ENCODE peak calls at places on chromosomes 11 and 22, in four cellular contexts. R is stomach, L is HCT116, Q is A549. A is an unnamed sample.

GRCh38 chr11:73401924-73402833 is 26.0 kb downstream of the RELT start:
- DNase-seq in Q (no peak), R (no peak), L (no peak), A (no peak)

GRCh38 chr22:50048836-50049235 is 9.3 kb downstream of the TTLL8 start:
- DNase-seq in Q (no peak), L (no peak), R (no peak), A (no peak)

GRCh38 chr22:48973694-48974041 is 854.0 kb downstream of the BRD1 start:
- DNase-seq in L (no peak), Q (no peak), R (no peak), A (no peak)

GRCh38 chr22:31326877-31327276 is 19.3 kb downstream of the PATZ1 start:
- DNase-seq in L (no peak), R (no peak), Q (no peak), A (no peak)

GRCh38 chr11:94928146-94928995 is 45.0 kb downstream of the CWC15 start:
- DNase-seq in R (no peak), L (no peak), Q (no peak), A (no peak)

GRCh38 chr22:25183959-25184619 is 15.6 kb upstream of the CRYBB3 start:
- DNase-seq in R (no peak), L (no peak), Q (no peak), A (no peak)

GRCh38 chr11:28581286-28582242 is 473.4 kb downstream of the METTL15 start:
- DNase-seq in L (no peak), R (no peak), Q (no peak), A (no peak)

GRCh38 chr11:123484448-123484847 is 54.4 kb downstream of the GRAMD1B start:
- DNase-seq in R (no peak), L (no peak), Q (no peak), A (no peak)

GRCh38 chr11:60772666-60773065 is 12.5 kb upstream of the MS4A10 start:
- DNase-seq in R (no peak), Q (no peak), L (no peak), A (no peak)

GRCh38 chr11:126857860-126858808 is 142.4 kb downstream of the KIRREL3 start:
- DNase-seq in L (no peak), R (no peak), Q (peak; percentile 26), A (no peak)

GRCh38 chr11:498297-499181 is 8.5 kb downstream of the RNH1 start:
- DNase-seq in R (no peak), L (no peak), Q (no peak), A (no peak)

GRCh38 chr11:47616726-47617416 is 22.7 kb upstream of the C1QTNF4 start:
- DNase-seq in Q (peak; percentile 63), L (peak; percentile 21), R (no peak), A (no peak)

GRCh38 chr11:112440518-112440917 is 179.9 kb upstream of the PLET1 start:
- DNase-seq in R (no peak), Q (peak; percentile 8), L (peak; percentile 13), A (no peak)

GRCh38 chr11:130999992-131000770 is 83.9 kb upstream of the SNX19 start:
- DNase-seq in L (peak; percentile 19), R (no peak), Q (peak; percentile 87), A (peak; percentile 80)

GRCh38 chr22:36331912-36332622 is 55.7 kb downstream of the MYH9 start:
- DNase-seq in L (no peak), R (peak; percentile 69), Q (no peak), A (no peak)

GRCh38 chr22:45324186-45324775 is 14.5 kb downstream of the FAM118A start:
- DNase-seq in L (no peak), R (no peak), Q (no peak), A (no peak)

GRCh38 chr11:128048121-128048520 is 539.2 kb downstream of the ETS1 start:
- DNase-seq in R (no peak), L (no peak), Q (no peak), A (no peak)

GRCh38 chr11:23314162-23314561 is 453.9 kb upstream of the CCDC179 start:
- DNase-seq in R (no peak), Q (no peak), L (no peak), A (no peak)

GRCh38 chr11:120659076-120659475 is 147.5 kb downstream of the GRIK4 start:
- DNase-seq in R (no peak), Q (no peak), L (no peak), A (no peak)

GRCh38 chr11:69037074-69037473 is 11.7 kb upstream of the TPCN2 start:
- DNase-seq in R (no peak), Q (no peak), L (no peak), A (no peak)

DNA sequence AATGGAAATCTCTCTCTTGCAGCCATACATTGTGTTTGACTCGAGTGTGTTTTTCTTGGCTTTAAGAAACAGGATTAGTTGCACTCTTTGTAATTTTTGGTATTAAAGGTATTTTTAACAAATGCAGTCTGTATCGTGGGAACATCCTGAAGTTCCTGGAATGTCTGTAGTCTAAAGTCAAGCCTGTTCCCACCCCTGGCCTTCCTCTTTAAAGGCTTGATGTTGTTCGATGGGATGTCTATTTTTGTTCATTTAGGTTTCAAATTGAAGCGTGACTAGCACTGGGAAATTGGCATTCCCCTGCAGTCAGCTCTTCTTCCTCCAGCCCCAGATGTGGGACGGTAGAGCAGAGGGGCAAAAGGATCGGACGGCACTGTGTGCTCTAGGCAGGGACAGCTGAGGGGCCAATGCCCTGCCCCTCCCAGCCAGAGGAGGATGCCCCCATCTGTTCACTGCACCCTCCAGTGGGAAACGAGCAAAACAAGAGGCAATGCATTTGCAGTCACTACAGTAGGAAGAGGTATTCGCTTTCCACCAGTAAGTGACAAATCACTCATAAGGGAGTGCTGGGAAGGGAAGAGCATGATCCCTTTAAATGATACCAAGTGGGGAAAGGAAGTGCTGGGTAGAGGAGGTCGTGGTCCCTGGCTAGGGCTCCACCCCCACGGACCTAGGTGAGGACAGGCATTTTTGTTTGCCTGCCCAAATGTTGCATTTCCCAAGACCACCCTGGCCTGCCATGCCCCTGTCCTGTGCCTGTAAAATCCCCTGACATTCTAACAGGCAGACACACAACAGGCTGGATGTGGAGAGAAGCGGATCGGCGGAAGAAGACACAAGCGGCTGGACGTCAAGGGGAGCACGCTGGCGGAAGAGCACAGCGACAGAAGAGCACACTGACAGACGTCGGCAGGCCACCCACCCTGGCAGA is 47.4 kb upstream of the SEPTIN5 start:
- DNase-seq in R (no peak), Q (no peak), L (no peak), A (no peak)
- H3K27ac ChIP-seq in R (no peak overlapping the region), Q (no peak overlapping the region), L (no peak overlapping the region), A (no peak overlapping the region)

DNA sequence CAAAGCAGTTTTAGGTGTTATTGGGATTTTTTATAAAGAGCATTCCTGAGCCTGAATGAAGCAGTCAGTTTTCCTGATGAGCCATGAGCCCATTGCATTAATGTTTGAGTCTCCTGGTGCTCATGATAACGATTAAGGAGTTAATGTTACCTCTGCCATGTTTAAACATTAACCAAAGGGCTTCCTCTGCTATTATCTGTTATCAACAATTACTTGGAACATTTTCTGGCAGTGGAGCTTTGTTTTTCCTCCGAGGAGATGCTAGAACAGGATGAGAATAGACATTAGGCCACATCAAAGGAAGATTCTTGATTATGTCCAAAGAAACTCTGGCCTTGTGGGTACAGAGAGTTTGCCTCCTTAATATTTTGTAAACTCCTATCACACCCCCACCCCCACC is 49.9 kb downstream of the ZNRF3 start:
- DNase-seq in R (no peak), Q (no peak), L (no peak), A (no peak)
- H3K27ac ChIP-seq in R (no peak overlapping the region), Q (peak overlapping the region; percentile 58), L (no peak overlapping the region), A (no peak overlapping the region)

GRCh38 chr22:32829451-32829851 is 27.9 kb downstream of the TIMP3 start:
- DNase-seq in R (no peak), Q (no peak), L (no peak), A (no peak)

GRCh38 chr22:32828561-32828960 is 27.1 kb downstream of the TIMP3 start:
- DNase-seq in Q (no peak), L (no peak), R (no peak), A (no peak)

GRCh38 chr22:32830473-32830872 is 29.0 kb downstream of the TIMP3 start:
- DNase-seq in Q (no peak), R (no peak), L (no peak), A (no peak)

GRCh38 chr22:32830957-32831356 is 29.5 kb downstream of the TIMP3 start:
- DNase-seq in Q (no peak), L (no peak), R (no peak), A (no peak)

DNA sequence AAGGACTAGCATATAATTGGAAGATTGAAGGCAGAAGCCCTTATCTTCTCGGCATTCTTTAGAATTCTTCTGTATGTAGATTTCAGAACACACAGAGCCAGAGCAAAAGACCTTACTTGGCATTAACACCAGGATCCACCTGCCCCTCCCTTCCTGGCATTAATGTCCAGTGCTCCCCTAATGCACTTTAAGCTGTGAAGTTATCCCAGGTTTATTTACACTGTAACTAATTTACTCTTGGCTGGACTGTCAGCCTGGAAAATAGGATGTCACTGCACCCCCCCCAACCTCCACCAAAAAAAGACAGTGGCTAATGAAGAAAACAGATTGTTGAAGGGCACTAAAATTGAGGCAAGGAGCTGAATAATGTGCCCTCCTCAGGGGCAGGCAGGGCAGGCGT is 30.1 kb downstream of the TIMP3 start:
- DNase-seq in Q (no peak), R (no peak), L (no peak), A (no peak)
- H3K27ac ChIP-seq in Q (no peak overlapping the region), R (peak overlapping the region; percentile 22), L (no peak overlapping the region), A (no peak overlapping the region)

GRCh38 chr22:43200555-43200954 is 13.6 kb upstream of the TTLL12 start:
- DNase-seq in Q (no peak), L (no peak), R (no peak), A (no peak)
- H3K27ac ChIP-seq in Q (no peak overlapping the region), L (no peak overlapping the region), R (no peak overlapping the region), A (no peak overlapping the region)

DNA sequence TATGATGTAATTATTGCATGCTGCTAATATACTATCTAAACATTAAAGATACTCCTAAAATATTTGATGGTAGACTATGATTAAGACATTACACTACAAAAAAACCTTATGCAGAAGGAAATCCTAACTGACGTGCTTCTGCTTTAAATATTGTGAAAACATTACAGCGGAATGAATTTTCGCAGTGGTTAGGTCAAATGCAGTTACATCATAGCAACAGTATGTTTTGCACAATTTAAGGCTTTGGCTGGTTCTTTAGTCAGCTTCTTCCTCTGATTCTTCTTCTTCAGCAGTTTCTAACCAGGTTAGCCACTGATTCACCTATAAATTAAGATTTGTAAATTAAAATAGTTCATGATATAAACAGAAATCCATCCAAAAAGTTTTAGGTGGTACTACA is 11.2 kb downstream of the EIF4G2 start:
- DNase-seq in R (no peak), L (no peak), Q (no peak), A (no peak)
- H3K27ac ChIP-seq in R (no peak overlapping the region), L (no peak overlapping the region), Q (no peak overlapping the region), A (no peak overlapping the region)

DNA sequence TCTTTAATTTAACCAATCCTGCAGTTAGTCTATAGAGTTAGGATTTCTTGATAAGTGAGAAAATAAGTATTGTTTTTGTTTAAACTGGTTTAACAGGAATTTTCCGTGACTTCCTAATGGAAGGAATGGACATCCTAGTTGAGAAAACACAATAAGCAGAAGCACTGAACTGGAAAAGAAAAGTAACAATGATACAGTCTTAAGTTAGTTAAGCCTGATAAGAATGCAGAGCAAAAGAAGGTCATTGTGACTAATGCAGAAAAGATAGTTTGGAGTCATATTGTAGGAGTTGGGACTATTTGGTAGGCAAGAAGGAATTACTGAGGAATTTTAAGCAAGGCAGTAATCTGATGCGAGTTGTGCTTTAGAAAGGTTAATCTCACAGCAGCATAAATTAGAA is 11.7 kb downstream of the RNF141 start:
- DNase-seq in L (no peak), R (no peak), Q (no peak), A (no peak)
- H3K27ac ChIP-seq in L (peak overlapping the region; percentile 90), R (no peak overlapping the region), Q (peak overlapping the region; percentile 14), A (no peak overlapping the region)

GRCh38 chr11:9923280-9923679 is 259.4 kb downstream of the SWAP70 start:
- DNase-seq in L (no peak), Q (no peak), R (no peak), A (no peak)
- H3K27ac ChIP-seq in L (no peak overlapping the region), Q (no peak overlapping the region), R (no peak overlapping the region), A (no peak overlapping the region)